ENCODE peak calls at places on chromosomes 6 and 20, in nine cellular contexts. G is nephron progenitor cell, R is OCI-LY7, C is mammary epithelial cell, X is neural crest cell, P is natural killer cell, S is neural progenitor cell, U is lung, L is IMR-90. A is an unnamed sample.

GRCh38 chr6:47446974-47447373 is 30.6 kb upstream of the CD2AP start:
- DNase-seq in C (no peak), R (peak; percentile 53), U (no peak), G (no peak), L (no peak), X (no peak), P (no peak), S (no peak), A (no peak)

GRCh38 chr6:154937306-154938244 is 57.5 kb upstream of the TIAM2 start:
- DNase-seq in L (peak; percentile 77), C (no peak), S (peak; percentile 53), U (no peak), G (peak; percentile 41), R (no peak), P (no peak), X (no peak), A (no peak)

GRCh38 chr6:108661430-108661829 is 100.7 kb downstream of the FOXO3 start:
- DNase-seq in R (no peak), C (peak; percentile 69), S (no peak), G (no peak), L (peak; percentile 82), U (no peak), X (no peak), P (no peak), A (peak; percentile 27)

GRCh38 chr6:99501762-99502161 is 13.5 kb downstream of the USP45 start:
- DNase-seq in R (no peak), S (no peak), L (peak; percentile 40), C (no peak), P (no peak), G (no peak), X (no peak), U (no peak), A (no peak)

GRCh38 chr6:95142101-95142500 is 435.2 kb upstream of the MANEA start:
- DNase-seq in R (no peak), S (no peak), L (no peak), C (no peak), P (no peak), X (no peak), U (no peak), G (no peak), A (no peak)

GRCh38 chr20:40612247-40612646 is 76.8 kb downstream of the MAFB start:
- DNase-seq in C (no peak), U (no peak), G (no peak), R (no peak), S (no peak), L (no peak), P (no peak), X (no peak), A (no peak)

GRCh38 chr20:18904624-18905023 is 91.0 kb downstream of the SCP2D1 start:
- DNase-seq in X (no peak), L (no peak), P (no peak), G (no peak), U (no peak), R (no peak), C (no peak), S (peak; percentile 18), A (no peak)

GRCh38 chr6:26240157-26240980 is 124.6 kb upstream of the BTN3A2 start:
- DNase-seq in U (peak; percentile 59), L (peak; percentile 93), C (peak; percentile 34), G (no peak), R (no peak), X (no peak), S (peak; percentile 71), P (peak; percentile 67), A (peak; percentile 80)

GRCh38 chr6:131265939-131266338 is 130.7 kb downstream of the AKAP7 start:
- DNase-seq in L (no peak), S (no peak), R (no peak), G (no peak), U (no peak), P (no peak), C (no peak), X (no peak), A (no peak)

GRCh38 chr6:131258010-131258652 is 122.9 kb downstream of the AKAP7 start:
- DNase-seq in X (no peak), C (peak; percentile 62), L (no peak), U (no peak), P (no peak), R (no peak), G (no peak), S (no peak), A (no peak)

GRCh38 chr6:131257104-131257503 is 121.8 kb downstream of the AKAP7 start:
- DNase-seq in X (no peak), R (no peak), C (no peak), L (no peak), U (peak; percentile 74), P (no peak), S (no peak), G (no peak), A (no peak)

GRCh38 chr6:131258816-131259476 is 123.7 kb downstream of the AKAP7 start:
- DNase-seq in L (peak; percentile 53), U (no peak), S (peak; percentile 16), P (no peak), C (peak; percentile 53), X (no peak), G (peak; percentile 18), R (no peak), A (no peak)

GRCh38 chr6:131262060-131262459 is 126.8 kb downstream of the AKAP7 start:
- DNase-seq in S (no peak), R (no peak), L (no peak), X (no peak), C (no peak), U (no peak), G (no peak), P (no peak), A (no peak)
- TF ChIP-seq CTCF in S (no peak), R (peak; percentile 30), L (no peak), X (no peak), C (peak; percentile 7), U (no peak), G (no peak), P (no peak), A (no peak)

DNA sequence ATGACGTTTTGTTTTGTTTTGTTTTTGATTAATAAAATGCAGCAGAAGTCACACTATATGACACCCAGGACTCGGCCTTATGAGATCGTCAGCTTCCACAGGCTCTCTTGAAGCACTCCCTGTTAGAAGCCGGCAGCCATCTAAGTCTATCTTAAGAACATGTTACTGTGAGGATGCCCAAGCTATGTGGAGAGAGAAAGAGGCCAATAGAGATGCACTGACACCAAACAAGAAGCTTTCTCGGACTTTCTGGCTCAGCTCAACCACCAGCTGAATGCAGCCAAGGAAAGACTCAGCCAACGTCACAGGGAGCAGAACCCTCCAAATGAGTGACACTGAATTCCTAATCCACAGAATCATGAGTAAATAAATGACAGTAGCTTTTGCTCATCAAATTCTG is 14.0 kb downstream of the SGK1 start:
- DNase-seq in C (no peak), L (peak; percentile 48), S (no peak), R (no peak), P (no peak), U (no peak), G (no peak), X (no peak), A (no peak)
- TF ChIP-seq CTCF in C (no peak), L (no peak), S (no peak), R (no peak), P (no peak), U (no peak), G (no peak), X (no peak), A (no peak)

GRCh38 chr6:156719720-156720563 is 57.2 kb upstream of the ARID1B start:
- DNase-seq in U (peak; percentile 91), C (peak; percentile 93), X (peak; percentile 7), S (peak; percentile 43), L (peak; percentile 87), R (peak; percentile 64), P (peak; percentile 51), G (peak; percentile 61), A (peak; percentile 60)
- TF ChIP-seq CTCF in U (no peak), C (no peak), X (no peak), S (no peak), L (no peak), R (no peak), P (no peak), G (no peak), A (no peak)

GRCh38 chr6:19472850-19473249 is 364.3 kb upstream of the ID4 start:
- DNase-seq in R (peak; percentile 51), L (no peak), P (no peak), U (no peak), X (no peak), C (no peak), S (peak; percentile 15), G (no peak), A (no peak)
- TF ChIP-seq CTCF in R (peak; percentile 83), L (no peak), P (no peak), U (no peak), X (peak; percentile 51), C (peak; percentile 67), S (peak; percentile 60), G (peak; percentile 40), A (peak; percentile 23)

DNA sequence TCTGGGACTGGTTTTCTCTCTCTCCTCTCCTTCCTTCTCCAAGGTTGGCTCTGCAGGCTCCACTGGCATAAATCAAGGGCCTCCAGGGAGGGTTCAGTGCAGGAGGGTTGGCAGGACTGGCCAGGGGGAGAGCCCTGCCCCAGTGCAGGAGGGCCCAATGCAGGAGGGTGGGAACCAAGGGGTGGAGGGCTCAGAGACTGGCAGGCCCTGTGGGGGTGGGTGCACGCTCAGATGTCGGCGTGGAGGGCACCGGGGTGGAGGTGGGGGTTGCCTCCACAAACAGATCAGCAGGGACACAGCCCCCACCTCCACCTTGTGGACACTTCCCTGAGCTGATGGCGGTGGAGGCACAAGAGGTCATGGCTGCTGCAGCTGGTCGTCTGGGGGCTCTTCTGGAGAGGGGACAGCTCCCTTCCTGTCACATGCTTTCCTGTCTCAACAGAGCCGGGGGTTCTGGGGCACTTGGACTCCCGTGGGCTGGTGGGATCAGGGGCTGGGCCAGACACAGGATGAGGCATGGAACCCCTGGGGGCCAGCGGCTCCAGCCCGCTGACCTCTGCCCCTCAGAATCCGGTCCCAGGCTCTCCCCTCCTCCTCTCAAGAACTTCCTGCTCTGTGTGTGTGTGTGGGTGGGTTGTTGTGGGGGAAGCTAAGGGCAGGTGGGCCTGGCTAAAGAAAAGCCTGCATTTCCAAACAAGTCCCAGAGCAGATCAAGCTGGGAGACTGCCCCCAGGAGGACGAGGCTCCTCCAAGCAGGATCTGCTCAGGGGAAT is 2.7 kb upstream of the ABHD16B start:
- DNase-seq in S (peak; percentile 62), U (no peak), P (no peak), R (peak; percentile 34), C (no peak), G (peak; percentile 67), X (no peak), L (peak; percentile 59), A (no peak)
- TF ChIP-seq CTCF in S (peak; percentile 35), U (peak; percentile 11), P (no peak), R (no peak), C (peak; percentile 20), G (no peak), X (peak; percentile 28), L (peak; percentile 50), A (peak; percentile 11)

GRCh38 chr6:122800906-122801305 is 11.8 kb downstream of the SMPDL3A start:
- DNase-seq in S (no peak), C (no peak), G (no peak), U (no peak), P (no peak), L (peak; percentile 48), R (no peak), X (no peak), A (no peak)
- TF ChIP-seq CTCF in S (no peak), C (no peak), G (no peak), U (no peak), P (no peak), L (no peak), R (no peak), X (no peak), A (no peak)

GRCh38 chr6:43912598-43913387 is 142.8 kb downstream of the VEGFA start:
- DNase-seq in C (no peak), X (no peak), P (no peak), G (no peak), R (no peak), L (no peak), U (no peak), S (no peak), A (no peak)
- TF ChIP-seq CTCF in C (no peak), X (no peak), P (no peak), G (no peak), R (no peak), L (no peak), U (no peak), S (no peak), A (no peak)

A was measured in AG09319.